ENCODE peak calls at places on chromosome 7, in four cellular contexts. One of them, this sample, is unnamed.

GRCh38 chr7:2007526-2007925 is 225.2 kb downstream of the MAD1L1 start:
- DNase-seq in IMR-90: no peak
- DNase-seq in K562: no peak
- DNase-seq in HepG2: no peak
- DNase-seq in this sample: no peak

GRCh38 chr7:20865684-20866083 is 79.0 kb upstream of the SP8 start:
- DNase-seq in IMR-90: no peak
- DNase-seq in K562: no peak
- DNase-seq in HepG2: no peak
- DNase-seq in this sample: no peak

GRCh38 chr7:71312755-71313490 is 181.0 kb downstream of the GALNT17 start:
- DNase-seq in IMR-90: no peak
- DNase-seq in K562: no peak
- DNase-seq in HepG2: no peak
- DNase-seq in this sample: no peak

GRCh38 chr7:4684826-4685225 is 2.7 kb downstream of the FOXK1 start:
- DNase-seq in IMR-90: no peak
- DNase-seq in K562: no peak
- DNase-seq in HepG2: no peak
- DNase-seq in this sample: no peak

GRCh38 chr7:86926732-86927131 is 132.7 kb downstream of the ELAPOR2 start:
- DNase-seq in IMR-90: peak
- DNase-seq in K562: peak
- DNase-seq in HepG2: peak
- DNase-seq in this sample: no peak

GRCh38 chr7:96989241-96989858 is 16.0 kb upstream of the DLX6 start:
- DNase-seq in IMR-90: no peak
- DNase-seq in K562: no peak
- DNase-seq in HepG2: no peak
- DNase-seq in this sample: no peak

GRCh38 chr7:132367007-132367406 is 209.3 kb downstream of the PLXNA4 start:
- DNase-seq in IMR-90: no peak
- DNase-seq in K562: no peak
- DNase-seq in HepG2: no peak
- DNase-seq in this sample: no peak

GRCh38 chr7:132764762-132765161 is 188.5 kb upstream of the PLXNA4 start:
- DNase-seq in IMR-90: no peak
- DNase-seq in K562: no peak
- DNase-seq in HepG2: no peak
- DNase-seq in this sample: no peak

GRCh38 chr7:147068877-147069276 is 952.3 kb downstream of the CNTNAP2 start:
- DNase-seq in IMR-90: no peak
- DNase-seq in K562: no peak
- DNase-seq in HepG2: no peak
- DNase-seq in this sample: no peak

GRCh38 chr7:76346097-76346496 is 12.7 kb downstream of the YWHAG start:
- DNase-seq in IMR-90: no peak
- DNase-seq in K562: no peak
- DNase-seq in HepG2: no peak
- DNase-seq in this sample: no peak

GRCh38 chr7:100829150-100829716 is 1.9 kb upstream of the EPHB4 start:
- DNase-seq in IMR-90: no peak
- DNase-seq in K562: peak
- DNase-seq in HepG2: no peak
- DNase-seq in this sample: no peak

GRCh38 chr7:54812747-54813146 is 53.7 kb upstream of the SEC61G start:
- DNase-seq in IMR-90: peak
- DNase-seq in K562: no peak
- DNase-seq in HepG2: no peak
- DNase-seq in this sample: no peak

GRCh38 chr7:16062269-16062668 is 359.1 kb downstream of the CRPPA start:
- DNase-seq in IMR-90: peak
- DNase-seq in K562: no peak
- DNase-seq in HepG2: no peak
- DNase-seq in this sample: no peak

GRCh38 chr7:45573199-45573598 is 969 bp upstream of the ADCY1 start:
- DNase-seq in IMR-90: no peak
- DNase-seq in K562: no peak
- DNase-seq in HepG2: no peak
- DNase-seq in this sample: no peak

GRCh38 chr7:149838224-149838991 is at the start of gene ZNF862:
- DNase-seq in IMR-90: peak
- DNase-seq in K562: peak
- DNase-seq in HepG2: peak
- DNase-seq in this sample: peak

GRCh38 chr7:81175291-81175942 is 256.6 kb upstream of the SEMA3C start:
- DNase-seq in IMR-90: no peak
- DNase-seq in K562: no peak
- DNase-seq in HepG2: no peak
- DNase-seq in this sample: no peak

GRCh38 chr7:134327896-134328295 is 11.2 kb upstream of the SLC35B4 start:
- DNase-seq in IMR-90: peak
- DNase-seq in K562: peak
- DNase-seq in HepG2: peak
- DNase-seq in this sample: peak

GRCh38 chr7:112708236-112708635 is 82.0 kb downstream of the TMEM168 start:
- DNase-seq in IMR-90: no peak
- DNase-seq in K562: peak
- DNase-seq in HepG2: peak
- DNase-seq in this sample: no peak

GRCh38 chr7:123580406-123581161 is 21.0 kb upstream of the ASB15 start:
- DNase-seq in IMR-90: peak
- DNase-seq in K562: peak
- DNase-seq in HepG2: peak
- DNase-seq in this sample: no peak

GRCh38 chr7:100602889-100603696 is 930 bp downstream of the PCOLCE start:
- DNase-seq in IMR-90: peak
- DNase-seq in K562: peak
- DNase-seq in HepG2: no peak
- DNase-seq in this sample: no peak

GRCh38 chr7:21542891-21543527 is at the start of gene DNAH11:
- DNase-seq in IMR-90: no peak
- DNase-seq in K562: peak
- DNase-seq in HepG2: no peak
- DNase-seq in this sample: no peak

GRCh38 chr7:18638594-18639452 is 143.3 kb downstream of the HDAC9 start:
- DNase-seq in IMR-90: peak
- DNase-seq in K562: no peak
- DNase-seq in HepG2: no peak
- DNase-seq in this sample: no peak

GRCh38 chr7:126790763-126791162 is 462.0 kb downstream of the GRM8 start:
- DNase-seq in IMR-90: no peak
- DNase-seq in K562: no peak
- DNase-seq in HepG2: no peak
- DNase-seq in this sample: no peak

GRCh38 chr7:112779667-112780066 is 10.5 kb downstream of the TMEM168 start:
- DNase-seq in IMR-90: peak
- DNase-seq in K562: no peak
- DNase-seq in HepG2: no peak
- DNase-seq in this sample: no peak

GRCh38 chr7:41955475-41956243 is 252.8 kb upstream of the INHBA start:
- DNase-seq in IMR-90: peak
- DNase-seq in K562: peak
- DNase-seq in HepG2: no peak
- DNase-seq in this sample: no peak

GRCh38 chr7:159099711-159100231 is 44.9 kb downstream of the VIPR2 start:
- DNase-seq in IMR-90: no peak
- DNase-seq in K562: no peak
- DNase-seq in HepG2: no peak
- DNase-seq in this sample: no peak

GRCh38 chr7:22647451-22648257 is 79.3 kb upstream of the IL6 start:
- DNase-seq in IMR-90: peak
- DNase-seq in K562: peak
- DNase-seq in HepG2: no peak
- DNase-seq in this sample: no peak

GRCh38 chr7:100174582-100174981 is 2.6 kb downstream of the GPC2 start:
- DNase-seq in IMR-90: no peak
- DNase-seq in K562: no peak
- DNase-seq in HepG2: no peak
- DNase-seq in this sample: no peak

GRCh38 chr7:96189129-96189815 is 132.6 kb downstream of the SLC25A13 start:
- DNase-seq in IMR-90: no peak
- DNase-seq in K562: no peak
- DNase-seq in HepG2: no peak
- DNase-seq in this sample: no peak

GRCh38 chr7:138981332-138982203 is at the start of gene KIAA1549:
- DNase-seq in IMR-90: peak
- DNase-seq in K562: peak
- DNase-seq in HepG2: peak
- DNase-seq in this sample: no peak

GRCh38 chr7:85695041-85695990 is 508.5 kb upstream of the SEMA3D start:
- DNase-seq in IMR-90: peak
- DNase-seq in K562: no peak
- DNase-seq in HepG2: no peak
- DNase-seq in this sample: no peak

GRCh38 chr7:116087291-116087690 is 56.7 kb upstream of the TFEC start:
- DNase-seq in IMR-90: no peak
- DNase-seq in K562: no peak
- DNase-seq in HepG2: no peak
- DNase-seq in this sample: no peak

GRCh38 chr7:1454471-1455065 is 4.7 kb downstream of the MICALL2 start:
- DNase-seq in IMR-90: no peak
- DNase-seq in K562: no peak
- DNase-seq in HepG2: no peak
- DNase-seq in this sample: no peak

GRCh38 chr7:82468435-82468834 is 24.9 kb upstream of the CACNA2D1 start:
- DNase-seq in IMR-90: no peak
- DNase-seq in K562: no peak
- DNase-seq in HepG2: no peak
- DNase-seq in this sample: no peak

GRCh38 chr7:96486681-96487080 is 164.8 kb upstream of the SLC25A13 start:
- DNase-seq in IMR-90: no peak
- DNase-seq in K562: no peak
- DNase-seq in HepG2: no peak
- DNase-seq in this sample: no peak

GRCh38 chr7:101754432-101755159 is 62.8 kb upstream of the CUX1 start:
- DNase-seq in IMR-90: peak
- DNase-seq in K562: no peak
- DNase-seq in HepG2: no peak
- DNase-seq in this sample: no peak

GRCh38 chr7:116786791-116787443 is 75.5 kb upstream of the CAPZA2 start:
- DNase-seq in IMR-90: peak
- DNase-seq in K562: peak
- DNase-seq in HepG2: peak
- DNase-seq in this sample: peak

GRCh38 chr7:6393667-6394056 is 54.1 kb downstream of the DAGLB start:
- DNase-seq in IMR-90: no peak
- DNase-seq in K562: peak
- DNase-seq in HepG2: no peak
- DNase-seq in this sample: no peak
- TF ChIP-seq POLR2A in IMR-90: no peak
- TF ChIP-seq POLR2A in K562: no peak
- TF ChIP-seq POLR2A in HepG2: no peak
- TF ChIP-seq POLR2A in this sample: no peak

DNA sequence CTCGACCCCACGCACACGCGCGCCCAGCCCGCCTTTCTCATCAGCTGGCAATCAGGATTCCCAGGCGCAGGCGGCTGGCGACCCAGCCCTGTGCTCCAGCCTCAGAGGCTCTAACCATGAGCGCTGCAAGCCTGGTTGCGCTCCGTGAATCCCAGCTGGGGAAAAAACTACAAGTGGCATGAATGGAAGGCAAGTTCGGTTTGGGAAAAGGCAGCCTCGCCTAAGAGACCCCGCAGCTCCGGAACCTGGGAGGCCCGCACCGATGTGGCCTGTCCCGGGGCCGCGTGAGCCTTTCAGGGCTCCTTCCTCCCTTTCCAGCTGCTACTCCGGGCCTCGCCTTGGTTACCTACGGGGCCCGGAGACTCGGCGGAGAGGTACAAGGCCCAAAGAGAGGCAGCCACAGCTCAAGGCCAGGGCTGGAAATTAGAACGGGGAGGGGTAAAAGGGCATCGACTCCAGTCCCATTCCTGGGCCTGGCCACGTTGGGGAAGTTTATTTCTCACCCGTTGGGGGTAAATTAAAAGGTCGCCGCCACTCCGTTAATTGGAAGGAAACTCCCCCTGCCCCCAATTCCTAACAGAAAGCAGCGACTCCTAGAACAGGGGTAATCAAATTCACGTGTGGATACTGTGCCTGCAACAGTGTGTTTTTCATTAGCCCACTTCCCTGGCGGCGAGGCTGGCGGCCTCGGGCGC is 1.3 kb upstream of the HOXA9 start:
- DNase-seq in IMR-90: no peak
- DNase-seq in K562: no peak
- DNase-seq in HepG2: no peak
- DNase-seq in this sample: no peak
- TF ChIP-seq CEBPB in IMR-90: no peak
- TF ChIP-seq CEBPB in K562: no peak
- TF ChIP-seq CEBPB in HepG2: no peak
- TF ChIP-seq CEBPB in this sample: no peak

GRCh38 chr7:104906032-104906431 is 108.0 kb upstream of the KMT2E start:
- DNase-seq in IMR-90: no peak
- DNase-seq in K562: no peak
- DNase-seq in HepG2: no peak
- DNase-seq in this sample: no peak
- TF ChIP-seq MXI1 in IMR-90: no peak
- TF ChIP-seq MXI1 in K562: no peak
- TF ChIP-seq MXI1 in HepG2: no peak
- TF ChIP-seq MXI1 in this sample: no peak

GRCh38 chr7:151078233-151079040 is 2.2 kb downstream of the FASTK start:
- DNase-seq in IMR-90: no peak
- DNase-seq in K562: peak
- DNase-seq in HepG2: no peak
- DNase-seq in this sample: no peak
- TF ChIP-seq POLR2A in IMR-90: no peak
- TF ChIP-seq POLR2A in K562: peak
- TF ChIP-seq POLR2A in HepG2: no peak
- TF ChIP-seq POLR2A in this sample: peak

GRCh38 chr7:77727527-77727926 is 31.3 kb downstream of the RSBN1L start:
- DNase-seq in IMR-90: no peak
- DNase-seq in K562: no peak
- DNase-seq in HepG2: no peak
- DNase-seq in this sample: no peak

GRCh38 chr7:77727936-77728701 is 31.9 kb downstream of the RSBN1L start:
- DNase-seq in IMR-90: peak
- DNase-seq in K562: peak
- DNase-seq in HepG2: peak
- DNase-seq in this sample: no peak

GRCh38 chr7:77731716-77732115 is 35.5 kb downstream of the RSBN1L start:
- DNase-seq in IMR-90: no peak
- DNase-seq in K562: no peak
- DNase-seq in HepG2: no peak
- DNase-seq in this sample: no peak

GRCh38 chr7:77734590-77735421 is 38.5 kb downstream of the RSBN1L start:
- DNase-seq in IMR-90: no peak
- DNase-seq in K562: peak
- DNase-seq in HepG2: no peak
- DNase-seq in this sample: no peak

GRCh38 chr7:77729574-77730348 is 33.5 kb downstream of the RSBN1L start:
- DNase-seq in IMR-90: peak
- DNase-seq in K562: no peak
- DNase-seq in HepG2: no peak
- DNase-seq in this sample: no peak
- TF ChIP-seq CEBPB in IMR-90: no peak
- TF ChIP-seq CEBPB in K562: no peak
- TF ChIP-seq CEBPB in HepG2: no peak
- TF ChIP-seq CEBPB in this sample: no peak